ENCODE peak calls at places on chromosomes 2 and 18, in seven cellular contexts. A, Q, J, Y, K, O and F are unnamed samples. For H3K27me3, the result is how much of the 10 kb centered on the place peaks cover.

GRCh38 chr2:237693281-237694039 is 66.1 kb downstream of the LRRFIP1 start:
- DNase-seq in Q (peak), O (peak), A (peak), K (no peak), Y (no peak), J (peak), F (no peak)

GRCh38 chr2:104733544-104733943 is 120.4 kb upstream of the POU3F3 start:
- DNase-seq in K (no peak), Y (no peak), Q (peak), A (peak), J (no peak), O (no peak), F (no peak)

GRCh38 chr2:121019756-121020155 is 265.2 kb downstream of the TFCP2L1 start:
- DNase-seq in O (no peak), J (no peak), K (no peak), Y (no peak), Q (no peak), A (no peak), F (no peak)

GRCh38 chr18:75183524-75183923 is 25.4 kb downstream of the PTGR3 start:
- DNase-seq in Y (no peak), J (peak), Q (no peak), O (no peak), A (no peak), K (peak), F (no peak)

GRCh38 chr2:150916434-150916833 is 345.2 kb downstream of the RBM43 start:
- DNase-seq in Y (no peak), O (no peak), K (no peak), A (no peak), Q (no peak), J (no peak), F (no peak)

GRCh38 chr2:106020821-106021316 is 173.2 kb downstream of the UXS1 start:
- DNase-seq in A (no peak), K (no peak), O (no peak), Y (peak), J (no peak), Q (no peak), F (no peak)

GRCh38 chr18:55488473-55488872 is 99.5 kb downstream of the TCF4 start:
- DNase-seq in J (peak), A (no peak), K (no peak), Q (no peak), O (no peak), Y (no peak), F (no peak)

GRCh38 chr2:138423745-138424144 is 77.8 kb upstream of the SPOPL start:
- DNase-seq in J (no peak), O (no peak), K (no peak), Q (no peak), A (no peak), Y (no peak), F (no peak)

GRCh38 chr18:46374850-46375249 is 270.7 kb downstream of the HAUS1 start:
- DNase-seq in K (no peak), A (peak), Y (no peak), Q (no peak), O (no peak), J (no peak), F (no peak)

GRCh38 chr2:100274076-100274475 is 48.2 kb downstream of the LONRF2 start:
- DNase-seq in J (no peak), K (no peak), A (no peak), Q (no peak), Y (no peak), O (no peak), F (no peak)

GRCh38 chr18:44679056-44679911 is 1.4 kb upstream of the SETBP1 start:
- DNase-seq in Q (peak), J (peak), K (no peak), A (peak), O (peak), Y (peak), F (peak)

GRCh38 chr18:3120356-3120755 is 99.4 kb downstream of the MYOM1 start:
- DNase-seq in Y (no peak), Q (no peak), A (no peak), O (no peak), J (no peak), K (no peak), F (no peak)

GRCh38 chr2:20422679-20423271 is 24.1 kb upstream of the RHOB start:
- DNase-seq in Q (peak), K (no peak), O (peak), Y (no peak), J (peak), A (no peak), F (no peak)
- TF ChIP-seq CTCF in Q (no peak), K (peak), O (no peak), Y (peak), J (peak), A (no peak), F (peak)

GRCh38 chr2:239577306-239577705 is 176.5 kb upstream of the HDAC4 start:
- DNase-seq in J (no peak), A (no peak), O (no peak), K (no peak), Q (no peak), Y (no peak), F (no peak)

GRCh38 chr2:239577913-239578312 is 177.1 kb upstream of the HDAC4 start:
- DNase-seq in J (no peak), O (no peak), A (peak), K (no peak), Q (no peak), Y (no peak), F (no peak)

GRCh38 chr2:239574434-239575156 is 173.8 kb upstream of the HDAC4 start:
- DNase-seq in Y (no peak), Q (no peak), J (no peak), K (no peak), O (no peak), A (peak), F (no peak)

GRCh38 chr2:239576784-239577183 is 176.0 kb upstream of the HDAC4 start:
- DNase-seq in Q (no peak), A (no peak), J (no peak), K (no peak), O (no peak), Y (no peak), F (no peak)

DNA sequence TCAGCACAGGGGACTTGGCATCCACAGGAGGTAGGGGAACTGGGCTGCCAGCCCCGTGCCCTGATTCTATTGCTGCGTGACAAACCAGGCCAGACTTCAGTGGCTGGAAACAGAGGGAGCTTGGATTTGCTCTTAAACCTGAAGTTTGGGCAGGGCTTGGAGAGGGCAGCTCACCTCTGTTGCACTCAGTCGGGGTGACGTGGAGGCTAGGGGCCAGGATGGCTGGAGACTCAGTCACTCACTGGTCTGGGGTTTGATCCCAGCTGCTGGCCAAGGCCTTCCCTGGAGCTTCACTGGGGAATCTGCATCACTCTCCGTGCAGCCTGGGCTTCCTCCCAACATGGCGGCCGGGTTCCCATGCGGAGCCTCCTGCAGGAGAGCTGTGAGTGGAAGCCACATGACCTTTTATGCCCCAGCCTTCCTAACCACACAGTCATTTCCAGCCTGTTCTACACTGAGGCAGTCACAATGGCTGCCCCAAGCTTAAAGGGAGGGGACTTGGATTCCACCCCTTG is 175.2 kb upstream of the HDAC4 start:
- DNase-seq in A (no peak), K (no peak), O (no peak), J (no peak), Y (peak), Q (no peak), F (no peak)
- H3K27me3 ChIP-seq in A (under half), K (under half), O (under half), J (under half), Y (half or more), Q (under half), F (under half)

DNA sequence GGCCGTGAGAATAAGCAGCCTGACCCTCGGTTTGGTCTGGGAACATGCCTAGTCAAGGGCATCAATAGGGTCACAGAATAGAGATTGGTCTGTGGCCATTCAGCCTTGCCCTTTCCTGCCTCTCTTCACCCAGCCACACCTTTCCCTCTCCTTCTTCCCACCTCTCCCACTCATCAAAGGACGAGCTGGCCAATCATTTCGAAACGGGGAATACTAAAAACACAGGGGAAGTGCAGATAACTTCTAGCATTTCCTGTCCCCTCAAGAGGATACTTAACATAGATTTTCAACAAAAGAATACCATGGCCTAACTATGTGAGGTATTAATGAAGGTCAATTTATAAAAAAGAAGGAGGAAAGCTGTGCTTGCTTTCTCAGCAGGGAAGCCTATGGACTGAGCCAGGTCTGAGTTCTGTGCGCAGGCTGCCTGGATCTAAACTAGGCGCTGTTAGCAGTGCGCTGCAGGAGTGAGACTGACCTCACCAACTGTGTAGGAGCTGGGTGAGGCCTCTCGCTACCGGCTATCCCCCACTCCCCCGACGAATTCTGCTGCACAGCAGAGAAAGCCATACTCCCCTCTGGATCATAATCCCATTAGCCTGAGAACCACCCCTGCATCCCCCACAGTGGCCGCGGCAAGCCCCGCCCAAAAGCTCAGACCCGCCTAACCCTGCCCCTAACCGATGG is 27.6 kb downstream of the SULT1C2 start:
- DNase-seq in K (no peak), J (no peak), A (peak), Y (no peak), O (no peak), Q (no peak), F (no peak)
- H3K4me3 ChIP-seq in K (no peak), J (no peak), A (no peak), Y (no peak), O (no peak), Q (no peak), F (no peak)

DNA sequence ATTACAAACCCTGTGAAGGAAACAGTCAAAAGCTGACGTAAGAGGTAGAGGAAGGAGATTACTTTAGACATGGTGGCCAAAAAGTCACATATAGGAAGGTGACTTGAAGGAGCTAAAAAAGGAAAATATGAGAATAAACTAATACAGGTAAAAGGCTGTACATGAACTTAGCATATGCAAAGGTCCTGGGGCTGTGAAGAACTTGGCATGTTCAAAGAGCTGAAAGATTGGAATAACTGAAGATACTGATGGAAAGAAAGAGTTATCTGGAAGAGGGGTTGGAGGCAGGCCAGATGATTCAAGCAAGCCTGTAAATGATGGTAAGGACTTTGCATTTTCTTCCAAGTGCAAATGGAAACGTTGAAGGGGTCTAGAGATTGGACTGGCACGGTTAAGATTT is 13.2 kb downstream of the IL36A start:
- DNase-seq in Q (no peak), K (no peak), J (no peak), Y (no peak), A (no peak), O (no peak), F (no peak)
- TF ChIP-seq CTCF in Q (no peak), K (no peak), J (no peak), Y (no peak), A (no peak), O (no peak), F (no peak)

DNA sequence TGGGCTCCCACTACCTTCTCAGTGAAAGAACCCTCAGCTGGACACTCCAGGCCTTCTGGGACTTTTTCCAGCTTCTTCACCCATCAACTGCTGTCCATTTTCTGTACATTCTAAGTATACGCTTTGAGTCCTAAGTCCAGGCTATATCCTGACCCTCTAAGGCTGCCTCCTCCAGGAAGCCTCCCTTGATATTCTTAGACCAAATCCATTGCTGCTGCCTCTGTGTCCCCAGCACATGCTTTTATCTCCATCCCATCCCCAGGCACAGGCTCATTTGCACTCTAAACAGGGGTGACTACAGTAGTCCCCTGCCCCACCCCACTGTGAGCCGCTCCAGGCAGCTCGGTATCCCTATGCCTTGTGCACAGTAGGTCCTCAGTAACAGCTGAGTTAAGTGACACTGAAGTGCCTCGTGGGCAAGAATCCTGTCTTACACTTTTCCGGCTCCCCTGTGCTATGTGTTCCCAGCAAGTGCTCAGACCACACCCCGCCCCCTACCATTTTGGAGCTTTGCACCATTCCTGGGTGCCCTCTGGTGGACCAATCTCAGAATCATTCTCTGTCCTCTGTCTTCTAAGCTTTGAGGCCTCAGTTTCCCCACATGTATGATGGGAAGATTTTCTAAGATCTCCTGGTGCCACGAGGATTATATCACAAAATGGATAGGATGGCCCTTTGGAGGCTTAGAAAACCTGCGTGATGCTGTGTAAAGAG is 34.9 kb downstream of the EMX1 start:
- DNase-seq in Q (no peak), Y (no peak), A (no peak), O (no peak), K (no peak), J (no peak), F (no peak)
- H3K27me3 ChIP-seq in Q (under half), Y (under half), A (under half), O (under half), K (under half), J (under half), F (under half)

GRCh38 chr2:176891857-176892256 is 320.7 kb upstream of the HNRNPA3 start:
- DNase-seq in J (no peak), Y (no peak), Q (no peak), A (no peak), O (no peak), K (no peak), F (no peak)
- H3K4me3 ChIP-seq in J (no peak), Y (no peak), Q (no peak), A (no peak), O (no peak), K (no peak), F (no peak)

GRCh38 chr2:20446280-20446916 is 476 bp upstream of the RHOB start:
- DNase-seq in K (no peak), Q (no peak), J (no peak), O (peak), Y (peak), A (no peak), F (no peak)
- TF ChIP-seq CTCF in K (no peak), Q (no peak), J (no peak), O (no peak), Y (no peak), A (no peak), F (no peak)

GRCh38 chr2:70962211-70962884 is 16.1 kb upstream of the ANKRD53 start:
- DNase-seq in Q (no peak), A (peak), J (no peak), Y (no peak), O (no peak), K (no peak), F (no peak)

GRCh38 chr2:70959851-70960832 is 18.3 kb upstream of the ANKRD53 start:
- DNase-seq in Q (no peak), Y (no peak), O (no peak), J (no peak), K (no peak), A (peak), F (no peak)

GRCh38 chr2:70961648-70961994 is 16.8 kb upstream of the ANKRD53 start:
- DNase-seq in J (no peak), A (no peak), Y (no peak), Q (no peak), K (no peak), O (no peak), F (no peak)

GRCh38 chr2:70959271-70959761 is 19.1 kb upstream of the ANKRD53 start:
- DNase-seq in Q (no peak), Y (no peak), A (peak), K (no peak), J (no peak), O (no peak), F (no peak)

GRCh38 chr2:70960833-70961647 is 17.4 kb upstream of the ANKRD53 start:
- DNase-seq in A (peak), Q (no peak), Y (no peak), O (no peak), J (no peak), K (no peak), F (no peak)
- H3K27me3 ChIP-seq in A (under half), Q (under half), Y (half or more), O (under half), J (under half), K (under half), F (under half)

GRCh38 chr2:127104881-127105655 is 1.9 kb downstream of the BIN1 start:
- DNase-seq in K (no peak), Y (no peak), Q (peak), A (peak), O (peak), J (no peak), F (no peak)
- H3K4me3 ChIP-seq in K (peak), Y (peak), Q (peak), A (peak), O (peak), J (peak), F (no peak)